ENCODE peak calls at places on chromosomes 2 and 18, in eight cellular contexts. F is RPMI8226, V is H54, T is HS-27A, E is T-helper 9 cell, P is NCI-H1105, B is fibroblast of mammary gland, Z is H9. J is an unnamed sample.

GRCh38 chr18:74082476-74083070 is 65.1 kb downstream of the FBXO15 start:
- DNase-seq in F (peak), V (peak), T (no peak), E (peak), P (no peak), B (peak), Z (peak), J (peak)

GRCh38 chr2:4882421-4882820 is 809.8 kb upstream of the SOX11 start:
- DNase-seq in F (no peak), V (no peak), T (no peak), E (no peak), P (peak), B (no peak), Z (no peak), J (no peak)

GRCh38 chr2:215692387-215693079 is 256.7 kb upstream of the FN1 start:
- DNase-seq in F (no peak), V (no peak), T (no peak), E (no peak), P (no peak), B (peak), Z (no peak), J (peak)

GRCh38 chr2:38462121-38462634 is 85.1 kb upstream of the ATL2 start:
- DNase-seq in F (peak), V (peak), T (peak), E (no peak), P (no peak), B (peak), Z (no peak), J (peak)

GRCh38 chr18:31740180-31740579 is 20.5 kb downstream of the SLC25A52 start:
- DNase-seq in F (no peak), V (no peak), T (no peak), E (no peak), P (no peak), B (no peak), Z (peak), J (no peak)

GRCh38 chr18:68150976-68151375 is 563.9 kb downstream of the TMX3 start:
- DNase-seq in F (no peak), V (no peak), T (no peak), E (no peak), P (peak), B (no peak), Z (no peak), J (no peak)

GRCh38 chr2:98479959-98480524 is 35.4 kb downstream of the INPP4A start:
- DNase-seq in F (peak), V (peak), T (no peak), E (peak), P (peak), B (peak), Z (no peak), J (no peak)

GRCh38 chr2:23513881-23514793 is 129.2 kb downstream of the KLHL29 start:
- DNase-seq in F (no peak), V (no peak), T (no peak), E (no peak), P (no peak), B (no peak), Z (no peak), J (peak)

GRCh38 chr2:42569116-42569711 is 782 bp downstream of the MTA3 start:
- DNase-seq in F (no peak), V (peak), T (peak), E (no peak), P (peak), B (peak), Z (no peak), J (peak)

GRCh38 chr18:10074122-10074521 is 160.3 kb downstream of the VAPA start:
- DNase-seq in F (no peak), V (no peak), T (no peak), E (no peak), P (no peak), B (no peak), Z (no peak), J (no peak)

GRCh38 chr18:3251249-3251962 is 3.8 kb downstream of the MYL12A start:
- DNase-seq in F (no peak), V (no peak), T (no peak), E (no peak), P (no peak), B (no peak), Z (no peak), J (no peak)

GRCh38 chr2:222922019-222922800 is 61.4 kb downstream of the ACSL3 start:
- DNase-seq in F (no peak), V (no peak), T (no peak), E (no peak), P (peak), B (no peak), Z (no peak), J (no peak)

GRCh38 chr18:57251747-57252146 is 100.6 kb upstream of the ST8SIA3 start:
- DNase-seq in F (no peak), V (no peak), T (no peak), E (no peak), P (no peak), B (no peak), Z (no peak), J (no peak)

GRCh38 chr2:67039701-67040100 is 357.4 kb upstream of the ETAA1 start:
- DNase-seq in F (no peak), V (no peak), T (no peak), E (no peak), P (no peak), B (no peak), Z (no peak), J (peak)

GRCh38 chr2:235672720-235673119 is 178.9 kb downstream of the AGAP1 start:
- DNase-seq in F (no peak), V (no peak), T (no peak), E (no peak), P (no peak), B (peak), Z (no peak), J (no peak)

GRCh38 chr2:221596192-221596591 is 24.1 kb upstream of the EPHA4 start:
- DNase-seq in F (no peak), V (peak), T (peak), E (no peak), P (no peak), B (peak), Z (no peak), J (peak)

GRCh38 chr2:42859006-42859552 is 66.7 kb upstream of the HAAO start:
- DNase-seq in F (peak), V (peak), T (peak), E (peak), P (peak), B (peak), Z (peak), J (peak)

GRCh38 chr2:100562613-100563406 is at the start of gene PDCL3:
- DNase-seq in F (peak), V (peak), T (peak), E (peak), P (peak), B (peak), Z (peak), J (peak)

GRCh38 chr18:74252032-74252380 is 39.8 kb downstream of the CYB5A start:
- DNase-seq in F (no peak), V (no peak), T (no peak), E (no peak), P (no peak), B (peak), Z (no peak), J (peak)

GRCh38 chr2:200300650-200301314 is 5.7 kb upstream of the SPATS2L start:
- DNase-seq in F (no peak), V (no peak), T (peak), E (no peak), P (no peak), B (peak), Z (no peak), J (peak)

GRCh38 chr18:56307771-56308170 is 330.6 kb downstream of the TXNL1 start:
- DNase-seq in F (peak), V (no peak), T (no peak), E (no peak), P (no peak), B (no peak), Z (no peak), J (no peak)

GRCh38 chr2:218217366-218218309 is 649 bp downstream of the ARPC2 start:
- DNase-seq in F (peak), V (peak), T (no peak), E (peak), P (no peak), B (no peak), Z (peak), J (peak)

GRCh38 chr18:27378396-27379094 is 193.4 kb upstream of the CHST9 start:
- DNase-seq in F (no peak), V (no peak), T (no peak), E (no peak), P (no peak), B (peak), Z (no peak), J (no peak)

GRCh38 chr2:10935953-10936942 is 24.5 kb downstream of the KCNF1 start:
- DNase-seq in F (peak), V (peak), T (peak), E (no peak), P (no peak), B (peak), Z (peak), J (peak)

GRCh38 chr2:119821266-119821665 is 61.5 kb downstream of the PTPN4 start:
- DNase-seq in F (no peak), V (no peak), T (no peak), E (no peak), P (no peak), B (no peak), Z (no peak), J (no peak)